ENCODE peak calls at places on chromosomes 11 and 22, in four cellular contexts. One of them, this sample, is unnamed.

GRCh38 chr22:40534379-40535188 is 101.9 kb downstream of the MRTFA start:
- DNase-seq in body of pancreas: no peak
- DNase-seq in NB4: peak
- DNase-seq in transverse colon: no peak
- DNase-seq in this sample: peak

GRCh38 chr11:1757861-1758610 is 5.7 kb downstream of the CTSD start:
- DNase-seq in body of pancreas: no peak
- DNase-seq in transverse colon: peak
- DNase-seq in NB4: peak
- DNase-seq in this sample: no peak

GRCh38 chr11:2512431-2513407 is 67.9 kb downstream of the KCNQ1 start:
- DNase-seq in NB4: no peak
- DNase-seq in transverse colon: peak
- DNase-seq in body of pancreas: peak
- DNase-seq in this sample: no peak

GRCh38 chr11:99370557-99371200 is 349.9 kb downstream of the CNTN5 start:
- DNase-seq in transverse colon: no peak
- DNase-seq in body of pancreas: peak
- DNase-seq in NB4: no peak
- DNase-seq in this sample: no peak

GRCh38 chr11:34620820-34621792 is at the start of gene EHF:
- DNase-seq in NB4: no peak
- DNase-seq in body of pancreas: peak
- DNase-seq in transverse colon: peak
- DNase-seq in this sample: no peak

GRCh38 chr11:64304032-64304315 is 1.4 kb upstream of the ESRRA start:
- DNase-seq in transverse colon: no peak
- DNase-seq in NB4: no peak
- DNase-seq in body of pancreas: no peak
- DNase-seq in this sample: no peak

GRCh38 chr11:108713076-108713790 is 48.4 kb downstream of the DDX10 start:
- DNase-seq in NB4: peak
- DNase-seq in transverse colon: no peak
- DNase-seq in body of pancreas: no peak
- DNase-seq in this sample: no peak

GRCh38 chr22:39234157-39234793 is 10.5 kb downstream of the PDGFB start:
- DNase-seq in transverse colon: no peak
- DNase-seq in NB4: no peak
- DNase-seq in body of pancreas: no peak
- DNase-seq in this sample: no peak

GRCh38 chr11:31671681-31672080 is 139.4 kb downstream of the PAX6 start:
- DNase-seq in body of pancreas: no peak
- DNase-seq in transverse colon: no peak
- DNase-seq in NB4: no peak
- DNase-seq in this sample: peak

GRCh38 chr22:19117111-19117512 is 5.1 kb downstream of the DGCR2 start:
- DNase-seq in transverse colon: peak
- DNase-seq in NB4: no peak
- DNase-seq in body of pancreas: peak
- DNase-seq in this sample: no peak

GRCh38 chr11:65891180-65892136 is 985 bp downstream of the CCDC85B start:
- DNase-seq in body of pancreas: no peak
- DNase-seq in transverse colon: no peak
- DNase-seq in NB4: peak
- DNase-seq in this sample: peak

GRCh38 chr11:29773656-29774264 is 243.1 kb downstream of the KCNA4 start:
- DNase-seq in body of pancreas: no peak
- DNase-seq in NB4: no peak
- DNase-seq in transverse colon: no peak
- DNase-seq in this sample: no peak

GRCh38 chr11:7964873-7965272 is 374 bp downstream of the NLRP10 start:
- DNase-seq in NB4: no peak
- DNase-seq in transverse colon: no peak
- DNase-seq in body of pancreas: no peak
- DNase-seq in this sample: no peak

GRCh38 chr11:35404397-35404775 is 15.0 kb downstream of the SLC1A2 start:
- DNase-seq in body of pancreas: peak
- DNase-seq in NB4: peak
- DNase-seq in transverse colon: peak
- DNase-seq in this sample: peak

GRCh38 chr11:3169235-3169951 is 4.3 kb upstream of the OSBPL5 start:
- DNase-seq in body of pancreas: peak
- DNase-seq in NB4: peak
- DNase-seq in transverse colon: peak
- DNase-seq in this sample: peak

GRCh38 chr11:108786281-108786990 is 121.6 kb downstream of the DDX10 start:
- DNase-seq in transverse colon: no peak
- DNase-seq in NB4: peak
- DNase-seq in body of pancreas: no peak
- DNase-seq in this sample: no peak

GRCh38 chr11:110830344-110831141 is 118.3 kb upstream of the ARHGAP20 start:
- DNase-seq in NB4: no peak
- DNase-seq in body of pancreas: no peak
- DNase-seq in transverse colon: no peak
- DNase-seq in this sample: no peak

GRCh38 chr22:20015971-20016733 is 471 bp downstream of the ARVCF start:
- DNase-seq in body of pancreas: peak
- DNase-seq in transverse colon: peak
- DNase-seq in NB4: peak
- DNase-seq in this sample: peak

GRCh38 chr22:45235101-45235777 is 5.5 kb downstream of the KIAA0930 start:
- DNase-seq in NB4: peak
- DNase-seq in transverse colon: peak
- DNase-seq in body of pancreas: no peak
- DNase-seq in this sample: no peak
- TF ChIP-seq POLR2A in NB4: peak
- TF ChIP-seq POLR2A in transverse colon: no peak
- TF ChIP-seq POLR2A in body of pancreas: no peak
- TF ChIP-seq POLR2A in this sample: no peak

GRCh38 chr11:6389921-6390717 is at the start of gene SMPD1:
- DNase-seq in NB4: peak
- DNase-seq in body of pancreas: peak
- DNase-seq in transverse colon: peak
- DNase-seq in this sample: peak
- TF ChIP-seq POLR2A in NB4: peak
- TF ChIP-seq POLR2A in body of pancreas: peak
- TF ChIP-seq POLR2A in transverse colon: peak
- TF ChIP-seq POLR2A in this sample: peak

GRCh38 chr11:118792642-118793124 is 1.7 kb upstream of the DDX6 start:
- DNase-seq in NB4: peak
- DNase-seq in transverse colon: peak
- DNase-seq in body of pancreas: peak
- DNase-seq in this sample: peak

GRCh38 chr11:118791961-118792578 is 1.1 kb upstream of the DDX6 start:
- DNase-seq in transverse colon: peak
- DNase-seq in body of pancreas: peak
- DNase-seq in NB4: peak
- DNase-seq in this sample: peak

GRCh38 chr11:118789501-118790356 is 1.2 kb downstream of the DDX6 start:
- DNase-seq in NB4: peak
- DNase-seq in body of pancreas: no peak
- DNase-seq in transverse colon: no peak
- DNase-seq in this sample: peak

GRCh38 chr11:118790357-118791014 is 478 bp downstream of the DDX6 start:
- DNase-seq in NB4: peak
- DNase-seq in transverse colon: peak
- DNase-seq in body of pancreas: peak
- DNase-seq in this sample: peak

DNA sequence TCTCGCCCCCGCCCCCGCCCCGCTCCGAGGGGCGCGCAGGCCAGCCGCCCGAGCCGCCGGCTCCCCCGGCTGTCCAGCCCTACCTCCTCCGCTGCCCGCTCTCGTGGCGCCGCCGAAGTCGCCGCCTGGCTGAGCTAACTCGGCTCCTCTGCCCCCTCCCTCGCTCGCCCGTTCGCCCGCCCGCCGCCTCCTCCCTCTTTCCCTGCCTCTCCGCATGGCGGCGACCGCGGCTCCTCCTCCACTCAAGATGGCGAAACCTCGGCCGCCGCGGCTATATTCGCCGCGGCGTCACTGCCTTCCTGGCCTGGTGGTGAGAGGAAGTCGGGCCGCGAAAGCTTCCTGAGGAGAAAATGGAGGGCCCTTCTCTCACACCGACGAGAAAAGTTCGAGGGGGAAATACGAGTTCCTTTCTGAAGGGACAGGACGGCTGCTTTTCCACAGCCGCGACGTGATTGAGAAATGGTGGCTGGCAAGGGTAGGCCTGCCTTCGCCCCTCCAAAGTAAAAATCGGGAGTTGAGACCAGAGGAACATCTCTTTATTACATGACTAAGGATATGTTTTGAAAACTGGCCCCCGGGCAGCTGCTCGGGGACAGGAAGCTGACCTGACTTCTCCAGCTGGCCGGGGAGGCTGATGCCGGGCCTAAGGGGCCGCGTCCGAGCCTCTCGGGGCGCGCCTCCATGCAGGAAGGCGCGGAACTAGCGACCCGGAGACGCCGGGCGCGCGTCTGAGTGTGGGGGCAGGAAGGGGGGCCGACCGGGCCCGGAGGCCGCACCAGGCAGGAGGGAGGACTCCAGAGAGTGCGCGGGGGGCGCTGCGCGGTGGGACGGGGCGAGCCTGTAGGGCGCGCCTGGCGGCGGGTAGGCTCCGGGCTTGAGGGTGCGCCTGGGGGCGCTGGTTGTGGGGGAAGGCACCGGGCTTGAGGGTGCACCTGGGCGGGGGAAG is at the start of gene DDX6:
- DNase-seq in transverse colon: peak
- DNase-seq in NB4: peak
- DNase-seq in body of pancreas: peak
- DNase-seq in this sample: peak
- TF ChIP-seq POLR2A in transverse colon: peak
- TF ChIP-seq POLR2A in NB4: peak
- TF ChIP-seq POLR2A in body of pancreas: peak
- TF ChIP-seq POLR2A in this sample: peak

GRCh38 chr11:10602366-10602765 is 33.9 kb upstream of the LYVE1 start:
- DNase-seq in NB4: no peak
- DNase-seq in transverse colon: no peak
- DNase-seq in body of pancreas: no peak
- DNase-seq in this sample: no peak
- TF ChIP-seq POLR2A in NB4: no peak
- TF ChIP-seq POLR2A in transverse colon: no peak
- TF ChIP-seq POLR2A in body of pancreas: no peak
- TF ChIP-seq POLR2A in this sample: no peak

GRCh38 chr11:68040121-68040956 is 1.5 kb downstream of the TCIRG1 start:
- DNase-seq in transverse colon: peak
- DNase-seq in NB4: peak
- DNase-seq in body of pancreas: peak
- DNase-seq in this sample: peak
- TF ChIP-seq POLR2A in transverse colon: peak
- TF ChIP-seq POLR2A in NB4: no peak
- TF ChIP-seq POLR2A in body of pancreas: peak
- TF ChIP-seq POLR2A in this sample: no peak

GRCh38 chr22:45744442-45744841 is 72.8 kb downstream of the ATXN10 start:
- DNase-seq in transverse colon: no peak
- DNase-seq in NB4: no peak
- DNase-seq in body of pancreas: no peak
- DNase-seq in this sample: no peak

GRCh38 chr22:45740236-45740635 is 68.6 kb downstream of the ATXN10 start:
- DNase-seq in transverse colon: no peak
- DNase-seq in NB4: no peak
- DNase-seq in body of pancreas: no peak
- DNase-seq in this sample: no peak

GRCh38 chr22:45742866-45743450 is 71.3 kb downstream of the ATXN10 start:
- DNase-seq in NB4: peak
- DNase-seq in body of pancreas: peak
- DNase-seq in transverse colon: no peak
- DNase-seq in this sample: no peak

GRCh38 chr22:45738206-45738605 is 66.6 kb downstream of the ATXN10 start:
- DNase-seq in NB4: no peak
- DNase-seq in body of pancreas: no peak
- DNase-seq in transverse colon: no peak
- DNase-seq in this sample: no peak

GRCh38 chr22:45743687-45744086 is 72.1 kb downstream of the ATXN10 start:
- DNase-seq in body of pancreas: no peak
- DNase-seq in transverse colon: no peak
- DNase-seq in NB4: no peak
- DNase-seq in this sample: no peak
- TF ChIP-seq POLR2A in body of pancreas: no peak
- TF ChIP-seq POLR2A in transverse colon: no peak
- TF ChIP-seq POLR2A in NB4: no peak
- TF ChIP-seq POLR2A in this sample: no peak

This sample was measured in erythroblast.